ENCODE peak calls at places on chromosome 18, in six cellular contexts. One of them, this sample, is unnamed.
A peak's percentile ranks its signal among the peaks of the same experiment; 100 is the strongest.

GRCh38 chr18:74994502-74995403 is 214.2 kb downstream of the PTGR3 start:
- DNase-seq in NCI-H2029: no peak
- DNase-seq in astrocyte of the spinal cord: peak; percentile 10
- DNase-seq in COR-L47: no peak
- DNase-seq in body of pancreas: no peak
- DNase-seq in activated CD4-positive, alpha-beta T cell treated with anti-CD3 and anti-CD28 coated beads, Interleukin-2, amount 50 U/mL, for 24 hours: no peak
- DNase-seq in this sample: no peak

GRCh38 chr18:5556317-5556974 is 12.6 kb upstream of the EPB41L3 start:
- DNase-seq in COR-L47: no peak
- DNase-seq in activated CD4-positive, alpha-beta T cell treated with anti-CD3 and anti-CD28 coated beads, Interleukin-2, amount 50 U/mL, for 24 hours: no peak
- DNase-seq in astrocyte of the spinal cord: peak; percentile 62
- DNase-seq in NCI-H2029: no peak
- DNase-seq in body of pancreas: peak; percentile 15
- DNase-seq in this sample: no peak

GRCh38 chr18:46405832-46406538 is 251.0 kb downstream of the LOXHD1 start:
- DNase-seq in COR-L47: no peak
- DNase-seq in body of pancreas: no peak
- DNase-seq in astrocyte of the spinal cord: no peak
- DNase-seq in activated CD4-positive, alpha-beta T cell treated with anti-CD3 and anti-CD28 coated beads, Interleukin-2, amount 50 U/mL, for 24 hours: no peak
- DNase-seq in NCI-H2029: no peak
- DNase-seq in this sample: no peak

GRCh38 chr18:21991081-21991534 is 178.3 kb upstream of the GATA6 start:
- DNase-seq in body of pancreas: no peak
- DNase-seq in NCI-H2029: no peak
- DNase-seq in astrocyte of the spinal cord: no peak
- DNase-seq in COR-L47: no peak
- DNase-seq in activated CD4-positive, alpha-beta T cell treated with anti-CD3 and anti-CD28 coated beads, Interleukin-2, amount 50 U/mL, for 24 hours: no peak
- DNase-seq in this sample: no peak

GRCh38 chr18:9736445-9736844 is 28.3 kb downstream of the RAB31 start:
- DNase-seq in astrocyte of the spinal cord: no peak
- DNase-seq in NCI-H2029: no peak
- DNase-seq in body of pancreas: no peak
- DNase-seq in COR-L47: no peak
- DNase-seq in activated CD4-positive, alpha-beta T cell treated with anti-CD3 and anti-CD28 coated beads, Interleukin-2, amount 50 U/mL, for 24 hours: no peak
- DNase-seq in this sample: no peak

GRCh38 chr18:48959921-48960920 is 9.5 kb upstream of the SMAD7 start:
- DNase-seq in COR-L47: peak; percentile 94
- DNase-seq in body of pancreas: no peak
- DNase-seq in activated CD4-positive, alpha-beta T cell treated with anti-CD3 and anti-CD28 coated beads, Interleukin-2, amount 50 U/mL, for 24 hours: no peak
- DNase-seq in NCI-H2029: no peak
- DNase-seq in astrocyte of the spinal cord: no peak
- DNase-seq in this sample: no peak

GRCh38 chr18:58727776-58728500 is 56.7 kb downstream of the MALT1 start:
- DNase-seq in astrocyte of the spinal cord: peak; percentile 34
- DNase-seq in NCI-H2029: no peak
- DNase-seq in COR-L47: peak; percentile 17
- DNase-seq in activated CD4-positive, alpha-beta T cell treated with anti-CD3 and anti-CD28 coated beads, Interleukin-2, amount 50 U/mL, for 24 hours: no peak
- DNase-seq in body of pancreas: no peak
- DNase-seq in this sample: no peak

GRCh38 chr18:498901-499300 is 1.6 kb downstream of the COLEC12 start:
- DNase-seq in COR-L47: no peak
- DNase-seq in body of pancreas: no peak
- DNase-seq in activated CD4-positive, alpha-beta T cell treated with anti-CD3 and anti-CD28 coated beads, Interleukin-2, amount 50 U/mL, for 24 hours: no peak
- DNase-seq in astrocyte of the spinal cord: peak; percentile 26
- DNase-seq in NCI-H2029: no peak
- DNase-seq in this sample: no peak

GRCh38 chr18:32287249-32287648 is 97.4 kb downstream of the MEP1B start:
- DNase-seq in body of pancreas: no peak
- DNase-seq in NCI-H2029: no peak
- DNase-seq in activated CD4-positive, alpha-beta T cell treated with anti-CD3 and anti-CD28 coated beads, Interleukin-2, amount 50 U/mL, for 24 hours: no peak
- DNase-seq in COR-L47: no peak
- DNase-seq in astrocyte of the spinal cord: no peak
- DNase-seq in this sample: no peak

GRCh38 chr18:37393945-37394609 is 171.5 kb downstream of the CELF4 start:
- DNase-seq in astrocyte of the spinal cord: peak; percentile 29
- DNase-seq in activated CD4-positive, alpha-beta T cell treated with anti-CD3 and anti-CD28 coated beads, Interleukin-2, amount 50 U/mL, for 24 hours: no peak
- DNase-seq in NCI-H2029: peak; percentile 34
- DNase-seq in body of pancreas: peak; percentile 69
- DNase-seq in COR-L47: peak; percentile 96
- DNase-seq in this sample: peak; percentile 100

GRCh38 chr18:62399781-62400308 is 74.7 kb downstream of the TNFRSF11A start:
- DNase-seq in activated CD4-positive, alpha-beta T cell treated with anti-CD3 and anti-CD28 coated beads, Interleukin-2, amount 50 U/mL, for 24 hours: no peak
- DNase-seq in astrocyte of the spinal cord: no peak
- DNase-seq in body of pancreas: no peak
- DNase-seq in NCI-H2029: peak; percentile 54
- DNase-seq in COR-L47: peak; percentile 91
- DNase-seq in this sample: no peak

GRCh38 chr18:77108001-77108692 is 24.4 kb downstream of the MBP start:
- DNase-seq in astrocyte of the spinal cord: peak; percentile 82
- DNase-seq in body of pancreas: peak; percentile 63
- DNase-seq in NCI-H2029: no peak
- DNase-seq in COR-L47: no peak
- DNase-seq in activated CD4-positive, alpha-beta T cell treated with anti-CD3 and anti-CD28 coated beads, Interleukin-2, amount 50 U/mL, for 24 hours: no peak
- DNase-seq in this sample: no peak

GRCh38 chr18:7096838-7097237 is 20.8 kb downstream of the LAMA1 start:
- DNase-seq in body of pancreas: no peak
- DNase-seq in COR-L47: no peak
- DNase-seq in astrocyte of the spinal cord: peak; percentile 19
- DNase-seq in activated CD4-positive, alpha-beta T cell treated with anti-CD3 and anti-CD28 coated beads, Interleukin-2, amount 50 U/mL, for 24 hours: no peak
- DNase-seq in NCI-H2029: no peak
- DNase-seq in this sample: no peak

GRCh38 chr18:65352183-65352582 is 398.6 kb upstream of the CDH7 start:
- DNase-seq in NCI-H2029: no peak
- DNase-seq in body of pancreas: no peak
- DNase-seq in astrocyte of the spinal cord: peak; percentile 33
- DNase-seq in activated CD4-positive, alpha-beta T cell treated with anti-CD3 and anti-CD28 coated beads, Interleukin-2, amount 50 U/mL, for 24 hours: no peak
- DNase-seq in COR-L47: no peak
- DNase-seq in this sample: no peak

GRCh38 chr18:8811115-8811514 is 105.8 kb downstream of the MTCL1 start:
- DNase-seq in astrocyte of the spinal cord: no peak
- DNase-seq in NCI-H2029: no peak
- DNase-seq in COR-L47: no peak
- DNase-seq in activated CD4-positive, alpha-beta T cell treated with anti-CD3 and anti-CD28 coated beads, Interleukin-2, amount 50 U/mL, for 24 hours: no peak
- DNase-seq in body of pancreas: no peak
- DNase-seq in this sample: no peak

GRCh38 chr18:11324956-11325873 is 175.8 kb upstream of the PIEZO2 start:
- DNase-seq in body of pancreas: no peak
- DNase-seq in activated CD4-positive, alpha-beta T cell treated with anti-CD3 and anti-CD28 coated beads, Interleukin-2, amount 50 U/mL, for 24 hours: no peak
- DNase-seq in COR-L47: no peak
- DNase-seq in astrocyte of the spinal cord: peak; percentile 91
- DNase-seq in NCI-H2029: no peak
- DNase-seq in this sample: no peak

GRCh38 chr18:79866889-79867574 is 69.3 kb downstream of the KCNG2 start:
- DNase-seq in astrocyte of the spinal cord: no peak
- DNase-seq in NCI-H2029: no peak
- DNase-seq in COR-L47: no peak
- DNase-seq in body of pancreas: no peak
- DNase-seq in activated CD4-positive, alpha-beta T cell treated with anti-CD3 and anti-CD28 coated beads, Interleukin-2, amount 50 U/mL, for 24 hours: no peak
- DNase-seq in this sample: no peak

GRCh38 chr18:49974079-49974478 is 160.7 kb upstream of the ACAA2 start:
- DNase-seq in activated CD4-positive, alpha-beta T cell treated with anti-CD3 and anti-CD28 coated beads, Interleukin-2, amount 50 U/mL, for 24 hours: no peak
- DNase-seq in astrocyte of the spinal cord: no peak
- DNase-seq in COR-L47: no peak
- DNase-seq in NCI-H2029: no peak
- DNase-seq in body of pancreas: no peak
- DNase-seq in this sample: no peak

GRCh38 chr18:37412757-37413156 is 152.8 kb downstream of the CELF4 start:
- DNase-seq in body of pancreas: no peak
- DNase-seq in NCI-H2029: no peak
- DNase-seq in activated CD4-positive, alpha-beta T cell treated with anti-CD3 and anti-CD28 coated beads, Interleukin-2, amount 50 U/mL, for 24 hours: no peak
- DNase-seq in astrocyte of the spinal cord: no peak
- DNase-seq in COR-L47: no peak
- DNase-seq in this sample: no peak

GRCh38 chr18:52236134-52236533 is 103.9 kb upstream of the DCC start:
- DNase-seq in NCI-H2029: no peak
- DNase-seq in COR-L47: no peak
- DNase-seq in activated CD4-positive, alpha-beta T cell treated with anti-CD3 and anti-CD28 coated beads, Interleukin-2, amount 50 U/mL, for 24 hours: no peak
- DNase-seq in astrocyte of the spinal cord: peak; percentile 22
- DNase-seq in body of pancreas: no peak
- DNase-seq in this sample: no peak

GRCh38 chr18:9597609-9598008 is 16.8 kb downstream of the PPP4R1 start:
- DNase-seq in NCI-H2029: no peak
- DNase-seq in activated CD4-positive, alpha-beta T cell treated with anti-CD3 and anti-CD28 coated beads, Interleukin-2, amount 50 U/mL, for 24 hours: no peak
- DNase-seq in astrocyte of the spinal cord: no peak
- DNase-seq in body of pancreas: no peak
- DNase-seq in COR-L47: no peak
- DNase-seq in this sample: no peak

GRCh38 chr18:38297910-38298309 is 732.3 kb upstream of the CELF4 start:
- DNase-seq in body of pancreas: no peak
- DNase-seq in activated CD4-positive, alpha-beta T cell treated with anti-CD3 and anti-CD28 coated beads, Interleukin-2, amount 50 U/mL, for 24 hours: no peak
- DNase-seq in astrocyte of the spinal cord: no peak
- DNase-seq in NCI-H2029: no peak
- DNase-seq in COR-L47: no peak
- DNase-seq in this sample: peak; percentile 52

GRCh38 chr18:12659904-12660605 is 2.1 kb upstream of the SPIRE1 start:
- DNase-seq in astrocyte of the spinal cord: peak; percentile 74
- DNase-seq in activated CD4-positive, alpha-beta T cell treated with anti-CD3 and anti-CD28 coated beads, Interleukin-2, amount 50 U/mL, for 24 hours: peak; percentile 12
- DNase-seq in body of pancreas: peak; percentile 71
- DNase-seq in COR-L47: peak; percentile 42
- DNase-seq in NCI-H2029: no peak
- DNase-seq in this sample: no peak

GRCh38 chr18:40011201-40011600 is 1943.8 kb upstream of the PIK3C3 start:
- DNase-seq in NCI-H2029: no peak
- DNase-seq in body of pancreas: no peak
- DNase-seq in activated CD4-positive, alpha-beta T cell treated with anti-CD3 and anti-CD28 coated beads, Interleukin-2, amount 50 U/mL, for 24 hours: no peak
- DNase-seq in COR-L47: no peak
- DNase-seq in astrocyte of the spinal cord: no peak
- DNase-seq in this sample: no peak

GRCh38 chr18:61855127-61855991 is 37.4 kb downstream of the RNF152 start:
- DNase-seq in NCI-H2029: no peak
- DNase-seq in COR-L47: no peak
- DNase-seq in astrocyte of the spinal cord: no peak
- DNase-seq in body of pancreas: no peak
- DNase-seq in activated CD4-positive, alpha-beta T cell treated with anti-CD3 and anti-CD28 coated beads, Interleukin-2, amount 50 U/mL, for 24 hours: no peak
- DNase-seq in this sample: no peak

GRCh38 chr18:48640566-48641270 is 101.9 kb downstream of the CTIF start:
- DNase-seq in NCI-H2029: no peak
- DNase-seq in activated CD4-positive, alpha-beta T cell treated with anti-CD3 and anti-CD28 coated beads, Interleukin-2, amount 50 U/mL, for 24 hours: no peak
- DNase-seq in astrocyte of the spinal cord: no peak
- DNase-seq in body of pancreas: no peak
- DNase-seq in COR-L47: no peak
- DNase-seq in this sample: no peak

GRCh38 chr18:66931010-66931409 is 327.1 kb upstream of the CDH19 start:
- DNase-seq in NCI-H2029: no peak
- DNase-seq in activated CD4-positive, alpha-beta T cell treated with anti-CD3 and anti-CD28 coated beads, Interleukin-2, amount 50 U/mL, for 24 hours: no peak
- DNase-seq in COR-L47: no peak
- DNase-seq in body of pancreas: no peak
- DNase-seq in astrocyte of the spinal cord: no peak
- DNase-seq in this sample: no peak

GRCh38 chr18:11666176-11666575 is 22.9 kb upstream of the GNAL start:
- DNase-seq in NCI-H2029: no peak
- DNase-seq in activated CD4-positive, alpha-beta T cell treated with anti-CD3 and anti-CD28 coated beads, Interleukin-2, amount 50 U/mL, for 24 hours: no peak
- DNase-seq in body of pancreas: no peak
- DNase-seq in astrocyte of the spinal cord: no peak
- DNase-seq in COR-L47: no peak
- DNase-seq in this sample: no peak

GRCh38 chr18:10023853-10024638 is 110.2 kb downstream of the VAPA start:
- DNase-seq in COR-L47: peak; percentile 84
- DNase-seq in NCI-H2029: peak; percentile 70
- DNase-seq in astrocyte of the spinal cord: no peak
- DNase-seq in activated CD4-positive, alpha-beta T cell treated with anti-CD3 and anti-CD28 coated beads, Interleukin-2, amount 50 U/mL, for 24 hours: no peak
- DNase-seq in body of pancreas: no peak
- DNase-seq in this sample: no peak

GRCh38 chr18:44548291-44549221 is 132.1 kb upstream of the SETBP1 start:
- DNase-seq in activated CD4-positive, alpha-beta T cell treated with anti-CD3 and anti-CD28 coated beads, Interleukin-2, amount 50 U/mL, for 24 hours: no peak
- DNase-seq in body of pancreas: no peak
- DNase-seq in astrocyte of the spinal cord: peak; percentile 52
- DNase-seq in COR-L47: no peak
- DNase-seq in NCI-H2029: no peak
- DNase-seq in this sample: no peak